ENCODE peak calls at places on chromosomes 5 and 9, in five cellular contexts. X is stimulated activated CD8-positive, alpha-beta memory T cell treated with anti-CD3 and anti-CD28 coated beads, Interleukin-15, amount 100 ng/mL, for 24 hours; P is NCI-H2081 treated with DMSO at 0.1 percent for 48 hours; T is activated T-helper 9 cell treated with anti-CD3 and anti-CD28 coated beads, Interleukin-2, amount 50 U/mL, for 16 hours; G is ACHN. S is an unnamed sample.

GRCh38 chr9:132742821-132743311 is 72.6 kb downstream of the GTF3C4 start:
- DNase-seq in P (no peak), X (no peak), T (no peak), G (no peak), S (no peak)

GRCh38 chr5:135185461-135186075 is 151.5 kb upstream of the PITX1 start:
- DNase-seq in X (no peak), P (no peak), T (no peak), G (no peak), S (no peak)

GRCh38 chr5:84301535-84301934 is 83.1 kb downstream of the EDIL3 start:
- DNase-seq in T (no peak), X (no peak), P (no peak), G (no peak), S (no peak)

GRCh38 chr9:24479266-24479665 is 66.4 kb downstream of the IZUMO3 start:
- DNase-seq in P (no peak), T (no peak), X (no peak), G (no peak), S (no peak)

GRCh38 chr9:71076096-71076495 is 45.3 kb downstream of the TRPM3 start:
- DNase-seq in P (no peak), X (no peak), T (no peak), G (no peak), S (no peak)

GRCh38 chr9:133066181-133066983 is 4.6 kb downstream of the CEL start:
- DNase-seq in P (no peak), T (no peak), X (no peak), G (no peak), S (no peak)

GRCh38 chr9:73444821-73445220 is 293.2 kb downstream of the ANXA1 start:
- DNase-seq in P (no peak), X (no peak), T (no peak), G (no peak), S (no peak)

GRCh38 chr9:134364391-134365114 is 38.3 kb downstream of the RXRA start:
- DNase-seq in X (no peak), T (no peak), P (no peak), G (no peak), S (no peak)

GRCh38 chr5:136212252-136212721 is 19.3 kb upstream of the SMIM32 start:
- DNase-seq in X (peak), P (no peak), G (peak), T (peak), S (peak)

GRCh38 chr9:6598249-6598725 is 47.2 kb downstream of the GLDC start:
- DNase-seq in G (no peak), X (no peak), T (peak), P (no peak), S (no peak)

GRCh38 chr9:137670391-137671195 is 51.8 kb downstream of the EHMT1 start:
- DNase-seq in T (no peak), X (no peak), G (no peak), P (no peak), S (no peak)

GRCh38 chr5:80622756-80623155 is 31.7 kb upstream of the MSH3 start:
- DNase-seq in P (no peak), T (no peak), X (no peak), G (no peak), S (no peak)